ENCODE peak calls at places on chromosome 17, in ten cellular contexts. L is activated effector memory CD4-positive, alpha-beta T cell treated with anti-CD3 and anti-CD28 coated beads, Interleukin-2, amount 50 U/mL, for 16 hours; O is bronchial epithelial cell; N is HEK293T; R is substantia nigra; T is AG10803; G is glomerular endothelial cell; P is cardiac fibroblast; D is astrocyte of the spinal cord; J is activated gamma-delta T cell treated with Interleukin-2 at 50 U/mL for 16 hours. U is an unnamed sample.

GRCh38 chr17:42518046-42518754 is 17.8 kb upstream of the NAGLU start:
- DNase-seq in L (no peak), O (peak; percentile 93), N (no peak), R (peak; percentile 25), T (peak; percentile 98), G (peak; percentile 95), P (peak; percentile 98), D (peak; percentile 93), J (no peak), U (peak; percentile 96)

GRCh38 chr17:50035930-50036329 is 20.0 kb upstream of the ITGA3 start:
- DNase-seq in L (no peak), O (no peak), N (no peak), R (no peak), T (no peak), G (no peak), P (no peak), D (no peak), J (no peak), U (no peak)

GRCh38 chr17:15451681-15452080 is 15.7 kb downstream of the CDRT4 start:
- DNase-seq in L (no peak), O (no peak), N (no peak), R (no peak), T (no peak), G (no peak), P (no peak), D (no peak), J (no peak), U (no peak)

GRCh38 chr17:46118969-46119368 is 74.3 kb downstream of the KANSL1 start:
- DNase-seq in L (no peak), O (no peak), N (no peak), R (no peak), T (no peak), G (no peak), P (no peak), D (no peak), J (no peak), U (no peak)

GRCh38 chr17:44065668-44066203 is 735 bp downstream of the LSM12 start:
- DNase-seq in L (no peak), O (no peak), N (no peak), R (no peak), T (no peak), G (no peak), P (no peak), D (peak; percentile 16), J (no peak), U (peak; percentile 6)

GRCh38 chr17:63275318-63275967 is 170.7 kb downstream of the CYB561 start:
- DNase-seq in L (no peak), O (peak; percentile 98), N (peak; percentile 12), R (no peak), T (peak; percentile 93), G (peak; percentile 83), P (peak; percentile 92), D (peak; percentile 96), J (no peak), U (peak; percentile 86)

GRCh38 chr17:77319211-77320031 is 178.7 kb downstream of the SEC14L1 start:
- DNase-seq in L (peak; percentile 89), O (peak; percentile 74), N (peak; percentile 67), R (peak; percentile 43), T (peak; percentile 90), G (no peak), P (peak; percentile 85), D (peak; percentile 82), J (no peak), U (peak; percentile 93)

GRCh38 chr17:19336938-19337711 is 25.4 kb downstream of the B9D1 start:
- DNase-seq in L (peak; percentile 60), O (no peak), N (no peak), R (peak; percentile 61), T (no peak), G (no peak), P (no peak), D (no peak), J (no peak), U (no peak)

GRCh38 chr17:17057057-17057551 is 14.8 kb downstream of the MPRIP start:
- DNase-seq in L (peak; percentile 27), O (no peak), N (no peak), R (no peak), T (no peak), G (no peak), P (no peak), D (no peak), J (no peak), U (no peak)

GRCh38 chr17:28282596-28282995 is 36.4 kb upstream of the TMEM97 start:
- DNase-seq in L (no peak), O (peak; percentile 92), N (no peak), R (no peak), T (peak; percentile 93), G (no peak), P (peak; percentile 72), D (peak; percentile 79), J (no peak), U (peak; percentile 74)

GRCh38 chr17:20086416-20087074 is 77.4 kb downstream of the SPECC1 start:
- DNase-seq in L (no peak), O (no peak), N (no peak), R (no peak), T (no peak), G (no peak), P (peak; percentile 18), D (no peak), J (no peak), U (no peak)

GRCh38 chr17:66939461-66940114 is 24.9 kb upstream of the CACNG4 start:
- DNase-seq in L (no peak), O (no peak), N (no peak), R (no peak), T (no peak), G (no peak), P (no peak), D (no peak), J (no peak), U (no peak)

GRCh38 chr17:48469227-48469626 is 39.2 kb upstream of the SKAP1 start:
- DNase-seq in L (no peak), O (no peak), N (no peak), R (no peak), T (no peak), G (no peak), P (no peak), D (no peak), J (no peak), U (no peak)

GRCh38 chr17:80760501-80760900 is 215.9 kb downstream of the RPTOR start:
- DNase-seq in L (peak; percentile 62), O (peak; percentile 61), N (no peak), R (no peak), T (no peak), G (no peak), P (no peak), D (no peak), J (no peak), U (no peak)

GRCh38 chr17:3282901-3283300 is 15.3 kb downstream of the OR3A1 start:
- DNase-seq in L (no peak), O (no peak), N (no peak), R (no peak), T (no peak), G (no peak), P (no peak), D (no peak), J (no peak), U (no peak)

GRCh38 chr17:19313066-19313745 is 49.3 kb downstream of the B9D1 start:
- DNase-seq in L (no peak), O (no peak), N (no peak), R (no peak), T (no peak), G (no peak), P (no peak), D (no peak), J (no peak), U (no peak)

GRCh38 chr17:33499025-33499424 is 205.9 kb upstream of the ASIC2 start:
- DNase-seq in L (no peak), O (no peak), N (no peak), R (no peak), T (no peak), G (no peak), P (no peak), D (no peak), J (no peak), U (no peak)

GRCh38 chr17:38741853-38742421 is 6.2 kb downstream of the PCGF2 start:
- DNase-seq in L (no peak), O (no peak), N (no peak), R (no peak), T (peak; percentile 35), G (no peak), P (peak; percentile 50), D (peak; percentile 70), J (no peak), U (peak; percentile 86)

GRCh38 chr17:70414275-70414674 is 244.9 kb downstream of the KCNJ2 start:
- DNase-seq in L (no peak), O (no peak), N (no peak), R (no peak), T (no peak), G (no peak), P (no peak), D (no peak), J (no peak), U (no peak)

GRCh38 chr17:30429155-30429554 is 48.1 kb upstream of the GOSR1 start:
- DNase-seq in L (no peak), O (no peak), N (no peak), R (no peak), T (peak; percentile 83), G (no peak), P (peak; percentile 64), D (peak; percentile 27), J (no peak), U (peak; percentile 21)

GRCh38 chr17:11561281-11561680 is 37.0 kb upstream of the DNAH9 start:
- DNase-seq in L (no peak), O (no peak), N (no peak), R (no peak), T (no peak), G (no peak), P (no peak), D (no peak), J (no peak), U (no peak)

GRCh38 chr17:2435852-2436251 is 35.0 kb upstream of the MNT start:
- DNase-seq in L (no peak), O (no peak), N (no peak), R (no peak), T (no peak), G (no peak), P (no peak), D (no peak), J (no peak), U (peak; percentile 56)

GRCh38 chr17:46898364-46898763 is 24.6 kb upstream of the GOSR2 start:
- DNase-seq in L (no peak), O (no peak), N (no peak), R (no peak), T (no peak), G (no peak), P (no peak), D (no peak), J (no peak), U (no peak)

GRCh38 chr17:18230288-18231141 is 5.1 kb downstream of the LLGL1 start:
- DNase-seq in L (no peak), O (no peak), N (no peak), R (peak; percentile 89), T (no peak), G (no peak), P (no peak), D (no peak), J (no peak), U (no peak)

GRCh38 chr17:41835214-41835799 is 725 bp downstream of the NT5C3B start:
- DNase-seq in L (peak; percentile 30), O (no peak), N (no peak), R (no peak), T (no peak), G (no peak), P (no peak), D (no peak), J (no peak), U (no peak)

GRCh38 chr17:82236142-82236971 is 7.5 kb downstream of the SLC16A3 start:
- DNase-seq in L (peak; percentile 89), O (no peak), N (peak; percentile 80), R (peak; percentile 70), T (no peak), G (no peak), P (peak; percentile 59), D (peak; percentile 63), J (peak; percentile 60), U (peak; percentile 62)

GRCh38 chr17:6913608-6914443 is 82.0 kb upstream of the ALOX12 start:
- DNase-seq in L (peak; percentile 89), O (peak; percentile 15), N (peak; percentile 82), R (peak; percentile 51), T (peak; percentile 51), G (no peak), P (peak; percentile 67), D (peak; percentile 44), J (peak; percentile 76), U (peak; percentile 77)

GRCh38 chr17:57979076-57979475 is 9.0 kb downstream of the VEZF1 start:
- DNase-seq in L (no peak), O (no peak), N (no peak), R (no peak), T (no peak), G (no peak), P (no peak), D (no peak), J (no peak), U (no peak)

U was measured in myocyte.